ENCODE peak calls at places on chromosome 9, in four cellular contexts. W, J, Q and H are unnamed samples.

GRCh38 chr9:110891760-110892159 is 146.5 kb downstream of the LPAR1 start:
- DNase-seq in W (no peak), J (no peak), Q (no peak), H (no peak)

GRCh38 chr9:123291736-123292135 is 23.4 kb upstream of the STRBP start:
- DNase-seq in W (no peak), J (no peak), Q (no peak), H (no peak)

GRCh38 chr9:115650768-115651167 is 502.8 kb upstream of the PAPPA start:
- DNase-seq in W (no peak), J (no peak), Q (no peak), H (no peak)

GRCh38 chr9:124205686-124206352 is 51.9 kb upstream of the NEK6 start:
- DNase-seq in W (no peak), J (no peak), Q (no peak), H (no peak)

GRCh38 chr9:215631-216155 is 1.0 kb downstream of the DOCK8 start:
- DNase-seq in W (no peak), J (no peak), Q (no peak), H (no peak)

GRCh38 chr9:131138676-131139075 is 13.3 kb downstream of the NUP214 start:
- DNase-seq in W (no peak), J (no peak), Q (peak), H (no peak)

GRCh38 chr9:83219154-83219923 is 156.4 kb upstream of the RASEF start:
- DNase-seq in W (peak), J (peak), Q (no peak), H (peak)

GRCh38 chr9:31030741-31031202 is 1353.7 kb upstream of the ACO1 start:
- DNase-seq in W (peak), J (no peak), Q (no peak), H (no peak)

GRCh38 chr9:133830310-133830709 is 92.2 kb upstream of the SARDH start:
- DNase-seq in W (no peak), J (no peak), Q (no peak), H (no peak)

GRCh38 chr9:73441890-73442818 is 290.5 kb downstream of the ANXA1 start:
- DNase-seq in W (peak), J (no peak), Q (no peak), H (no peak)
- TF ChIP-seq MAX in W (no peak), J (no peak), Q (no peak), H (no peak)

DNA sequence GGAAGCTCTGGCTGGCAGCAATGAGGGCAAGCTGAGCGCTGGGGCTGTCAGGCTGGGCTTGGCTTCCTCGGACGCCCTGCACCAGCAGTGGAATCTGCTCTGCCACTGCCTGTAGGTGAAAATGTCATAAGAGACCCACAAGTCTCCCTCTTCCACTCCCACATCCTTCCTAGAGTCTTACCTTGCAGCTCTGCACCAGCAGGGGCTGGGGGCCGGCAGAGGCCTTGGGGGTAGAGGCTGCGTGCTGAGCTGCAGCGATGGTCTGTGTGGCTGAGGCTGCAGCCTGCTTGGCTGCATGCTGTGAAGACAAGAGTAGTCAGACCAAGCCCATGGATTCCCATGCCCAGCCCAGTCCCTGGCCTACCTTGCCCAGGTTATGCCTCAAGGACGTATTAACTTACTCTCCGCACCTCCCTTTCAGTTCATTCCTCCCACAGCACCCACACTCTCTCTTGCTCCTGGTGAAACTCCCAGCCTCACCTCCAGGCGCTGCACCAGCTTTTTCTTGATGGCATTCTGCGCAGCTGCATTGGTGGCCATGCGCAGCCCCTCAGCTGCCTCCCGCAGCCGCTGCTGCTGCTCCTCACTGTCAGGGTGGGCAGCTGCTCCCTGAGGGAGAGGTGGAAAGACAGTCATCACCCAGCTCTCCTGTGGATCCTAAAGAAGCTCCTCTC is 17.3 kb downstream of the TLN1 start:
- DNase-seq in W (no peak), J (no peak), Q (no peak), H (no peak)
- TF ChIP-seq FOSL1 in W (no peak), J (no peak), Q (no peak), H (no peak)

DNA sequence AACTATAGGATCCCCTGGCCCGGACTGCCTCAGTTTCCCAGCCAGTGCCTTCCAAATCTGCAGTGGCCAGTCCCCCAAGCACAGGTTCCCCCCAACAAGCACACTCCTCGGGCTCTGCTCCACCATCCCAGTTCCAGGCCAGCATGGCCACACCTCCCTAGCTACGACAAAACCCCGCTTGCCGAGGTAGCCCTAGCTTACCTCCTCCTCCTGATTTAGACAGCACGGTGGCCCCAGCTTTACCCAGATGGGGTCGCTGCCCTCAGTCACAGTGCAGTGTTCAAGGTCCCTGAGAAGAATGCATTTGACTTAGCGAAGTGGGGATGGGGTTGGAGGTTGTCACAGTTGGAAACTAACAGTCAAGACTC is 40.8 kb upstream of the GARNL3 start:
- DNase-seq in W (no peak), J (no peak), Q (no peak), H (no peak)
- TF ChIP-seq MAX in W (no peak), J (no peak), Q (no peak), H (no peak)

GRCh38 chr9:2288309-2288708 is 273.2 kb downstream of the SMARCA2 start:
- DNase-seq in W (no peak), J (no peak), Q (no peak), H (no peak)
- TF ChIP-seq FOSL1 in W (no peak), J (no peak), Q (no peak), H (no peak)

GRCh38 chr9:88538311-88539085 is 3.5 kb downstream of the NXNL2 start:
- DNase-seq in W (no peak), J (no peak), Q (no peak), H (no peak)
- TF ChIP-seq MAX in W (no peak), J (no peak), Q (no peak), H (no peak)

DNA sequence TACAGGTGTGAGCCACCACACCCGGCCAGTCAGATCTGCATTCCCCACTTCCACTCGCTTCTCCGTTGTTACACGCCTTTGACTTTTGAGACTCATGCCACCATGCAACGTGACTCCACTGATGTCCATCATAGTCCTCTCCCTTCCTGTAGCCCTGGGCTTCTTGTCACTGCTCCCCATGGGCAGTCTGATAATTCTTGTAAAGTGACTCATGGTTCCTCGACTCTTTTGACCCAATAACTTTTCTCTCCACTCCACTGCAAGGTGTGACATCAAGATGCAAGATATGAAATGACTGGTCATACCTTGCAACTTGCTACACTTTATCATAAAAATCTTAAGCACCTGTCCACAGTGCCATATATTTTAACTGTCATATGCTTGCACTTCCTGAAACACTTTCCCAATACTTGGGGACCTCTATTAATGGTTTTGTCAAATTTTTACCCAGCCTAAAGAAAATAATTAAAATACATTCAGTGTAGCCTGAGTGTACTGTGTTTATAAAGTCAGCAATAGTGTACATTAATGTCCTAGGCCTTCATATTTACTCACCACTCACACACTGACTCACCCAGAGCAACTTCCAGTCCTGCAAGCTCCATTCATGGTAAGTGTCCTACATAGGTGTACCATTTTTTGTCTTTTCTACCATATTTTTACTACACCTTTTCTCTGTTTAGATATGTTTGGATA is 18.6 kb upstream of the ANKRD18A start:
- DNase-seq in W (no peak), J (no peak), Q (no peak), H (no peak)
- TF ChIP-seq FOSL1 in W (no peak), J (no peak), Q (no peak), H (no peak)

GRCh38 chr9:127754099-127754760 is 19.1 kb upstream of the TOR2A start:
- DNase-seq in W (no peak), J (no peak), Q (peak), H (no peak)
- TF ChIP-seq MAX in W (peak), J (no peak), Q (no peak), H (no peak)

DNA sequence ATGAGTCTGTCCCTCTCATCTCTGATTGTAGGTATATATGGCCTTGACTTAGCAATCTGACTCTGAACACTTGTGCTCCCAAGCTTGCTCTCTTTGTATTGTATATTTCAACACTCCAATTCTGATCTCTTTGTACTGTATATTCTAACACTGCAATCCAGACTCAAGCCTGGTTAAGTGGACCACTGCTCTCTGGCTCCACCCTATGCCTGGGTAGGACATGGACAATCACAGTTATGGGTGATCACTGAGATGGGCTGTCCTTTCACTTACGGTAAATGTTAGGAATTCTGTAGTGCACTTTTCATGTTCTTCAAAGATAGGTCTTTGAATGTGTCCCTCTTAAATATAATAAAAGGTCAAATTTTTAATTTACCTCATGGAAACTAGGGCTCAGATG is 165.1 kb downstream of the TLR4 start:
- DNase-seq in W (no peak), J (no peak), Q (no peak), H (no peak)
- TF ChIP-seq FOSL1 in W (no peak), J (no peak), Q (no peak), H (no peak)